ENCODE peak calls at places on chromosome 16, in four cellular contexts. B is IMR-90; C is CD8-positive, alpha-beta T cell; S is CD4-positive, alpha-beta T cell. H is an unnamed sample.

GRCh38 chr16:67555795-67556212 is 6.5 kb upstream of the CTCF start:
- DNase-seq in B (peak), C (no peak), S (no peak), H (no peak)

GRCh38 chr16:1381655-1382406 is 30.1 kb downstream of the GNPTG start:
- DNase-seq in B (no peak), C (no peak), S (no peak), H (no peak)

GRCh38 chr16:5450435-5451104 is 353.0 kb upstream of the EEF2KMT start:
- DNase-seq in B (no peak), C (no peak), S (no peak), H (no peak)

GRCh38 chr16:86406056-86406455 is 104.3 kb upstream of the FOXF1 start:
- DNase-seq in B (peak), C (no peak), S (no peak), H (no peak)

GRCh38 chr16:81485824-81486554 is 41.4 kb downstream of the CMIP start:
- DNase-seq in B (no peak), C (no peak), S (no peak), H (no peak)

GRCh38 chr16:88830250-88830649 is 18.5 kb upstream of the APRT start:
- DNase-seq in B (no peak), C (no peak), S (no peak), H (no peak)

GRCh38 chr16:84985079-84986065 is 26.0 kb downstream of the ZDHHC7 start:
- DNase-seq in B (peak), C (no peak), S (no peak), H (no peak)

GRCh38 chr16:35140293-35140986 is 1681.0 kb downstream of the TP53TG3F start:
- DNase-seq in B (no peak), C (peak), S (no peak), H (no peak)

GRCh38 chr16:9522589-9522988 is 431.1 kb downstream of the HAPSTR1 start:
- DNase-seq in B (no peak), C (no peak), S (no peak), H (no peak)

GRCh38 chr16:72921106-72921505 is 126.8 kb downstream of the ZFHX3 start:
- DNase-seq in B (no peak), C (no peak), S (no peak), H (no peak)

GRCh38 chr16:24054649-24055560 is 201.2 kb upstream of the CACNG3 start:
- DNase-seq in B (no peak), C (no peak), S (no peak), H (no peak)

GRCh38 chr16:11576427-11577289 is 10.1 kb downstream of the LITAF start:
- DNase-seq in B (no peak), C (no peak), S (no peak), H (no peak)

GRCh38 chr16:4327782-4328579 is 12.1 kb downstream of the GLIS2 start:
- DNase-seq in B (peak), C (peak), S (peak), H (peak)

GRCh38 chr16:21157632-21158031 is 842 bp upstream of the LDAF1 start:
- DNase-seq in B (no peak), C (no peak), S (no peak), H (no peak)

GRCh38 chr16:56855201-56855600 is 9.8 kb upstream of the SLC12A3 start:
- DNase-seq in B (no peak), C (no peak), S (no peak), H (no peak)

GRCh38 chr16:73058221-73058615 is 10.3 kb upstream of the ZFHX3 start:
- DNase-seq in B (no peak), C (no peak), S (no peak), H (no peak)

GRCh38 chr16:78415669-78416068 is 316.2 kb downstream of the WWOX start:
- DNase-seq in B (no peak), C (no peak), S (no peak), H (no peak)

GRCh38 chr16:56281256-56281805 is 90.0 kb downstream of the GNAO1 start:
- DNase-seq in B (no peak), C (no peak), S (no peak), H (peak)

GRCh38 chr16:2428051-2428786 is 1.0 kb upstream of the CCNF start:
- DNase-seq in B (no peak), C (peak), S (no peak), H (peak)
- TF ChIP-seq CTCF in B (peak), C (no peak), S (no peak), H (no peak)

DNA sequence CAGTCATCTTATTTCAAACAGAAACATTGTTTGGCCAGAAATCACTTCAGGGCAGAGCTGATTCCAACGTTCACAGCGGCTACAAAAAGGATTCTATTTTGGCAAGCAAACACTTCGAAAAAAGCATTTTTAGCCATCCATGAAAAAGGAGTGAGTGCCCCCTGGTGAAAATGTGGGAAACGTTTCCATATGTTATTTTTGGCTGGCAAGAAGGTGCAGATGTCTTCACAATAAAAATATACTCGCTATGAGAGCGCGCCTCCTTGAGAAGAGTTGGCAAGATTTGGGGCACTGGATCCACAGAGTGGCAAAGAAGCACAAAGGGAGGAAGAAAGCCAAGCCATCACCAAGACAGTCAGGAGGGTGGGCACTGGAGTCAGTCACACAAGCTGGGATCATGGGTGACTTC is 191.1 kb downstream of the CHD9NB start:
- DNase-seq in B (no peak), C (no peak), S (no peak), H (peak)
- TF ChIP-seq CTCF in B (peak), C (no peak), S (no peak), H (peak)

GRCh38 chr16:66510711-66511614 is 39.0 kb downstream of the TK2 start:
- DNase-seq in B (no peak), C (no peak), S (no peak), H (no peak)

GRCh38 chr16:66509576-66509975 is 40.3 kb downstream of the TK2 start:
- DNase-seq in B (no peak), C (no peak), S (no peak), H (no peak)

GRCh38 chr16:66510298-66510697 is 39.6 kb downstream of the TK2 start:
- DNase-seq in B (no peak), C (no peak), S (no peak), H (no peak)

GRCh38 chr16:66512589-66513404 is 37.1 kb downstream of the TK2 start:
- DNase-seq in B (no peak), C (no peak), S (no peak), H (no peak)

GRCh38 chr16:66511615-66512500 is 38.1 kb downstream of the TK2 start:
- DNase-seq in B (peak), C (no peak), S (no peak), H (no peak)
- TF ChIP-seq CTCF in B (no peak), C (no peak), S (no peak), H (no peak)

GRCh38 chr16:48044117-48044516 is 111.7 kb downstream of the ABCC12 start:
- DNase-seq in B (no peak), C (no peak), S (no peak), H (no peak)
- TF ChIP-seq CTCF in B (no peak), C (no peak), S (no peak), H (no peak)